ENCODE peak calls at places on chromosome 11, in six cellular contexts. One of them, this sample, is unnamed.
A peak's percentile ranks its signal among the peaks of the same experiment; 100 is the strongest.

GRCh38 chr11:34830035-34830434 is 86.1 kb downstream of the APIP start:
- DNase-seq in gastrocnemius medialis: no peak
- DNase-seq in NCI-H1930: no peak
- DNase-seq in stimulated activated CD8-positive, alpha-beta memory T cell treated with anti-CD3 and anti-CD28 coated beads, Interleukin-7, amount 100 ng/mL, for 1 hour: no peak
- DNase-seq in naive thymus-derived CD8-positive, alpha-beta T cell: no peak
- DNase-seq in T follicular helper cell: no peak
- DNase-seq in this sample: no peak

GRCh38 chr11:17988465-17988864 is 24.4 kb downstream of the SERGEF start:
- DNase-seq in gastrocnemius medialis: no peak
- DNase-seq in NCI-H1930: no peak
- DNase-seq in stimulated activated CD8-positive, alpha-beta memory T cell treated with anti-CD3 and anti-CD28 coated beads, Interleukin-7, amount 100 ng/mL, for 1 hour: no peak
- DNase-seq in naive thymus-derived CD8-positive, alpha-beta T cell: no peak
- DNase-seq in T follicular helper cell: no peak
- DNase-seq in this sample: no peak

GRCh38 chr11:79212711-79213110 is 228.1 kb downstream of the TENM4 start:
- DNase-seq in gastrocnemius medialis: no peak
- DNase-seq in NCI-H1930: no peak
- DNase-seq in stimulated activated CD8-positive, alpha-beta memory T cell treated with anti-CD3 and anti-CD28 coated beads, Interleukin-7, amount 100 ng/mL, for 1 hour: no peak
- DNase-seq in naive thymus-derived CD8-positive, alpha-beta T cell: no peak
- DNase-seq in T follicular helper cell: no peak
- DNase-seq in this sample: no peak

GRCh38 chr11:64341429-64341828 is 1.4 kb downstream of the CCDC88B start:
- DNase-seq in gastrocnemius medialis: no peak
- DNase-seq in NCI-H1930: no peak
- DNase-seq in stimulated activated CD8-positive, alpha-beta memory T cell treated with anti-CD3 and anti-CD28 coated beads, Interleukin-7, amount 100 ng/mL, for 1 hour: no peak
- DNase-seq in naive thymus-derived CD8-positive, alpha-beta T cell: no peak
- DNase-seq in T follicular helper cell: no peak
- DNase-seq in this sample: no peak

GRCh38 chr11:65648997-65649491 is 11.1 kb downstream of the SIPA1 start:
- DNase-seq in gastrocnemius medialis: no peak
- DNase-seq in NCI-H1930: no peak
- DNase-seq in stimulated activated CD8-positive, alpha-beta memory T cell treated with anti-CD3 and anti-CD28 coated beads, Interleukin-7, amount 100 ng/mL, for 1 hour: no peak
- DNase-seq in naive thymus-derived CD8-positive, alpha-beta T cell: no peak
- DNase-seq in T follicular helper cell: no peak
- DNase-seq in this sample: no peak

GRCh38 chr11:121613724-121614123 is 161.0 kb upstream of the SORL1-AS1 start:
- DNase-seq in gastrocnemius medialis: no peak
- DNase-seq in NCI-H1930: no peak
- DNase-seq in stimulated activated CD8-positive, alpha-beta memory T cell treated with anti-CD3 and anti-CD28 coated beads, Interleukin-7, amount 100 ng/mL, for 1 hour: no peak
- DNase-seq in naive thymus-derived CD8-positive, alpha-beta T cell: no peak
- DNase-seq in T follicular helper cell: no peak
- DNase-seq in this sample: no peak

GRCh38 chr11:132943325-132943736 is 589.0 kb downstream of the OPCML start:
- DNase-seq in gastrocnemius medialis: no peak
- DNase-seq in NCI-H1930: no peak
- DNase-seq in stimulated activated CD8-positive, alpha-beta memory T cell treated with anti-CD3 and anti-CD28 coated beads, Interleukin-7, amount 100 ng/mL, for 1 hour: no peak
- DNase-seq in naive thymus-derived CD8-positive, alpha-beta T cell: no peak
- DNase-seq in T follicular helper cell: no peak
- DNase-seq in this sample: no peak

GRCh38 chr11:17810736-17811135 is 76.2 kb downstream of the KCNC1 start:
- DNase-seq in gastrocnemius medialis: no peak
- DNase-seq in NCI-H1930: no peak
- DNase-seq in stimulated activated CD8-positive, alpha-beta memory T cell treated with anti-CD3 and anti-CD28 coated beads, Interleukin-7, amount 100 ng/mL, for 1 hour: no peak
- DNase-seq in naive thymus-derived CD8-positive, alpha-beta T cell: no peak
- DNase-seq in T follicular helper cell: no peak
- DNase-seq in this sample: no peak

GRCh38 chr11:107040447-107041444 is 22.5 kb upstream of the GUCY1A2 start:
- DNase-seq in gastrocnemius medialis: no peak
- DNase-seq in NCI-H1930: no peak
- DNase-seq in stimulated activated CD8-positive, alpha-beta memory T cell treated with anti-CD3 and anti-CD28 coated beads, Interleukin-7, amount 100 ng/mL, for 1 hour: no peak
- DNase-seq in naive thymus-derived CD8-positive, alpha-beta T cell: no peak
- DNase-seq in T follicular helper cell: no peak
- DNase-seq in this sample: no peak

GRCh38 chr11:35662649-35663407 is at the start of gene TRIM44:
- DNase-seq in gastrocnemius medialis: peak; percentile 84
- DNase-seq in NCI-H1930: peak; percentile 72
- DNase-seq in stimulated activated CD8-positive, alpha-beta memory T cell treated with anti-CD3 and anti-CD28 coated beads, Interleukin-7, amount 100 ng/mL, for 1 hour: peak; percentile 55
- DNase-seq in naive thymus-derived CD8-positive, alpha-beta T cell: peak; percentile 66
- DNase-seq in T follicular helper cell: peak; percentile 58
- DNase-seq in this sample: peak; percentile 20

GRCh38 chr11:17076517-17077239 is 789 bp downstream of the RPS13 start:
- DNase-seq in gastrocnemius medialis: no peak
- DNase-seq in NCI-H1930: no peak
- DNase-seq in stimulated activated CD8-positive, alpha-beta memory T cell treated with anti-CD3 and anti-CD28 coated beads, Interleukin-7, amount 100 ng/mL, for 1 hour: no peak
- DNase-seq in naive thymus-derived CD8-positive, alpha-beta T cell: no peak
- DNase-seq in T follicular helper cell: no peak
- DNase-seq in this sample: no peak

GRCh38 chr11:121091492-121092179 is 9.4 kb upstream of the TECTA start:
- DNase-seq in gastrocnemius medialis: no peak
- DNase-seq in NCI-H1930: no peak
- DNase-seq in stimulated activated CD8-positive, alpha-beta memory T cell treated with anti-CD3 and anti-CD28 coated beads, Interleukin-7, amount 100 ng/mL, for 1 hour: no peak
- DNase-seq in naive thymus-derived CD8-positive, alpha-beta T cell: no peak
- DNase-seq in T follicular helper cell: no peak
- DNase-seq in this sample: no peak

GRCh38 chr11:3181722-3182461 is 16.8 kb upstream of the OSBPL5 start:
- DNase-seq in gastrocnemius medialis: no peak
- DNase-seq in NCI-H1930: no peak
- DNase-seq in stimulated activated CD8-positive, alpha-beta memory T cell treated with anti-CD3 and anti-CD28 coated beads, Interleukin-7, amount 100 ng/mL, for 1 hour: no peak
- DNase-seq in naive thymus-derived CD8-positive, alpha-beta T cell: no peak
- DNase-seq in T follicular helper cell: no peak
- DNase-seq in this sample: no peak

GRCh38 chr11:9089061-9089460 is 2.3 kb downstream of the SCUBE2 start:
- DNase-seq in gastrocnemius medialis: no peak
- DNase-seq in NCI-H1930: no peak
- DNase-seq in stimulated activated CD8-positive, alpha-beta memory T cell treated with anti-CD3 and anti-CD28 coated beads, Interleukin-7, amount 100 ng/mL, for 1 hour: no peak
- DNase-seq in naive thymus-derived CD8-positive, alpha-beta T cell: no peak
- DNase-seq in T follicular helper cell: no peak
- DNase-seq in this sample: no peak

GRCh38 chr11:29312817-29313216 is 704.0 kb downstream of the KCNA4 start:
- DNase-seq in gastrocnemius medialis: no peak
- DNase-seq in NCI-H1930: no peak
- DNase-seq in stimulated activated CD8-positive, alpha-beta memory T cell treated with anti-CD3 and anti-CD28 coated beads, Interleukin-7, amount 100 ng/mL, for 1 hour: no peak
- DNase-seq in naive thymus-derived CD8-positive, alpha-beta T cell: no peak
- DNase-seq in T follicular helper cell: no peak
- DNase-seq in this sample: no peak

GRCh38 chr11:68036141-68036716 is 2.6 kb upstream of the TCIRG1 start:
- DNase-seq in gastrocnemius medialis: no peak
- DNase-seq in NCI-H1930: no peak
- DNase-seq in stimulated activated CD8-positive, alpha-beta memory T cell treated with anti-CD3 and anti-CD28 coated beads, Interleukin-7, amount 100 ng/mL, for 1 hour: no peak
- DNase-seq in naive thymus-derived CD8-positive, alpha-beta T cell: no peak
- DNase-seq in T follicular helper cell: no peak
- DNase-seq in this sample: no peak

GRCh38 chr11:41413843-41414242 is 45.6 kb downstream of the LRRC4C start:
- DNase-seq in gastrocnemius medialis: no peak
- DNase-seq in NCI-H1930: no peak
- DNase-seq in stimulated activated CD8-positive, alpha-beta memory T cell treated with anti-CD3 and anti-CD28 coated beads, Interleukin-7, amount 100 ng/mL, for 1 hour: no peak
- DNase-seq in naive thymus-derived CD8-positive, alpha-beta T cell: no peak
- DNase-seq in T follicular helper cell: no peak
- DNase-seq in this sample: no peak

GRCh38 chr11:75499423-75500305 is 26.1 kb downstream of the GDPD5 start:
- DNase-seq in gastrocnemius medialis: peak; percentile 81
- DNase-seq in NCI-H1930: no peak
- DNase-seq in stimulated activated CD8-positive, alpha-beta memory T cell treated with anti-CD3 and anti-CD28 coated beads, Interleukin-7, amount 100 ng/mL, for 1 hour: no peak
- DNase-seq in naive thymus-derived CD8-positive, alpha-beta T cell: no peak
- DNase-seq in T follicular helper cell: no peak
- DNase-seq in this sample: no peak

GRCh38 chr11:68470304-68470811 is 9.8 kb downstream of the PPP6R3 start:
- DNase-seq in gastrocnemius medialis: no peak
- DNase-seq in NCI-H1930: no peak
- DNase-seq in stimulated activated CD8-positive, alpha-beta memory T cell treated with anti-CD3 and anti-CD28 coated beads, Interleukin-7, amount 100 ng/mL, for 1 hour: no peak
- DNase-seq in naive thymus-derived CD8-positive, alpha-beta T cell: no peak
- DNase-seq in T follicular helper cell: no peak
- DNase-seq in this sample: no peak

GRCh38 chr11:33168605-33169240 is 7.4 kb upstream of the CSTF3 start:
- DNase-seq in gastrocnemius medialis: no peak
- DNase-seq in NCI-H1930: no peak
- DNase-seq in stimulated activated CD8-positive, alpha-beta memory T cell treated with anti-CD3 and anti-CD28 coated beads, Interleukin-7, amount 100 ng/mL, for 1 hour: no peak
- DNase-seq in naive thymus-derived CD8-positive, alpha-beta T cell: no peak
- DNase-seq in T follicular helper cell: no peak
- DNase-seq in this sample: no peak

GRCh38 chr11:118338637-118339061 is 3.9 kb downstream of the CD3D start:
- DNase-seq in gastrocnemius medialis: no peak
- DNase-seq in NCI-H1930: no peak
- DNase-seq in stimulated activated CD8-positive, alpha-beta memory T cell treated with anti-CD3 and anti-CD28 coated beads, Interleukin-7, amount 100 ng/mL, for 1 hour: peak; percentile 79
- DNase-seq in naive thymus-derived CD8-positive, alpha-beta T cell: peak; percentile 70
- DNase-seq in T follicular helper cell: peak; percentile 90
- DNase-seq in this sample: no peak

GRCh38 chr11:73473252-73473651 is 97.1 kb downstream of the RELT start:
- DNase-seq in gastrocnemius medialis: no peak
- DNase-seq in NCI-H1930: no peak
- DNase-seq in stimulated activated CD8-positive, alpha-beta memory T cell treated with anti-CD3 and anti-CD28 coated beads, Interleukin-7, amount 100 ng/mL, for 1 hour: no peak
- DNase-seq in naive thymus-derived CD8-positive, alpha-beta T cell: no peak
- DNase-seq in T follicular helper cell: no peak
- DNase-seq in this sample: no peak

GRCh38 chr11:16767137-16767536 is 28.7 kb downstream of the C11orf58 start:
- DNase-seq in gastrocnemius medialis: no peak
- DNase-seq in NCI-H1930: no peak
- DNase-seq in stimulated activated CD8-positive, alpha-beta memory T cell treated with anti-CD3 and anti-CD28 coated beads, Interleukin-7, amount 100 ng/mL, for 1 hour: no peak
- DNase-seq in naive thymus-derived CD8-positive, alpha-beta T cell: no peak
- DNase-seq in T follicular helper cell: no peak
- DNase-seq in this sample: no peak

GRCh38 chr11:7057641-7058040 is 31.2 kb upstream of the RBMXL2 start:
- DNase-seq in gastrocnemius medialis: no peak
- DNase-seq in NCI-H1930: no peak
- DNase-seq in stimulated activated CD8-positive, alpha-beta memory T cell treated with anti-CD3 and anti-CD28 coated beads, Interleukin-7, amount 100 ng/mL, for 1 hour: no peak
- DNase-seq in naive thymus-derived CD8-positive, alpha-beta T cell: no peak
- DNase-seq in T follicular helper cell: no peak
- DNase-seq in this sample: no peak

GRCh38 chr11:116933961-116934360 is 96.5 kb upstream of the APOA1 start:
- DNase-seq in gastrocnemius medialis: no peak
- DNase-seq in NCI-H1930: no peak
- DNase-seq in stimulated activated CD8-positive, alpha-beta memory T cell treated with anti-CD3 and anti-CD28 coated beads, Interleukin-7, amount 100 ng/mL, for 1 hour: no peak
- DNase-seq in naive thymus-derived CD8-positive, alpha-beta T cell: no peak
- DNase-seq in T follicular helper cell: no peak
- DNase-seq in this sample: no peak

GRCh38 chr11:66835762-66836405 is 7.4 kb upstream of the RCE1 start:
- DNase-seq in gastrocnemius medialis: no peak
- DNase-seq in NCI-H1930: no peak
- DNase-seq in stimulated activated CD8-positive, alpha-beta memory T cell treated with anti-CD3 and anti-CD28 coated beads, Interleukin-7, amount 100 ng/mL, for 1 hour: no peak
- DNase-seq in naive thymus-derived CD8-positive, alpha-beta T cell: no peak
- DNase-seq in T follicular helper cell: no peak
- DNase-seq in this sample: no peak

GRCh38 chr11:67282155-67282875 is 6.8 kb upstream of the ANKRD13D start:
- DNase-seq in gastrocnemius medialis: no peak
- DNase-seq in NCI-H1930: no peak
- DNase-seq in stimulated activated CD8-positive, alpha-beta memory T cell treated with anti-CD3 and anti-CD28 coated beads, Interleukin-7, amount 100 ng/mL, for 1 hour: no peak
- DNase-seq in naive thymus-derived CD8-positive, alpha-beta T cell: peak; percentile 4
- DNase-seq in T follicular helper cell: no peak
- DNase-seq in this sample: no peak

GRCh38 chr11:72523991-72524390 is 89.7 kb upstream of the CLPB start:
- DNase-seq in gastrocnemius medialis: no peak
- DNase-seq in NCI-H1930: no peak
- DNase-seq in stimulated activated CD8-positive, alpha-beta memory T cell treated with anti-CD3 and anti-CD28 coated beads, Interleukin-7, amount 100 ng/mL, for 1 hour: no peak
- DNase-seq in naive thymus-derived CD8-positive, alpha-beta T cell: no peak
- DNase-seq in T follicular helper cell: no peak
- DNase-seq in this sample: no peak

GRCh38 chr11:46315783-46316563 is 31.3 kb upstream of the DGKZ start:
- DNase-seq in gastrocnemius medialis: no peak
- DNase-seq in NCI-H1930: no peak
- DNase-seq in stimulated activated CD8-positive, alpha-beta memory T cell treated with anti-CD3 and anti-CD28 coated beads, Interleukin-7, amount 100 ng/mL, for 1 hour: no peak
- DNase-seq in naive thymus-derived CD8-positive, alpha-beta T cell: no peak
- DNase-seq in T follicular helper cell: no peak
- DNase-seq in this sample: no peak

GRCh38 chr11:72771507-72771906 is 19.3 kb upstream of the ARAP1 start:
- DNase-seq in gastrocnemius medialis: no peak
- DNase-seq in NCI-H1930: no peak
- DNase-seq in stimulated activated CD8-positive, alpha-beta memory T cell treated with anti-CD3 and anti-CD28 coated beads, Interleukin-7, amount 100 ng/mL, for 1 hour: no peak
- DNase-seq in naive thymus-derived CD8-positive, alpha-beta T cell: no peak
- DNase-seq in T follicular helper cell: no peak
- DNase-seq in this sample: no peak

GRCh38 chr11:35525501-35526175 is at the start of gene PAMR1:
- DNase-seq in gastrocnemius medialis: peak; percentile 25
- DNase-seq in NCI-H1930: no peak
- DNase-seq in stimulated activated CD8-positive, alpha-beta memory T cell treated with anti-CD3 and anti-CD28 coated beads, Interleukin-7, amount 100 ng/mL, for 1 hour: no peak
- DNase-seq in naive thymus-derived CD8-positive, alpha-beta T cell: no peak
- DNase-seq in T follicular helper cell: no peak
- DNase-seq in this sample: no peak

GRCh38 chr11:119666463-119667131 is 62.4 kb downstream of the NECTIN1 start:
- DNase-seq in gastrocnemius medialis: peak; percentile 61
- DNase-seq in NCI-H1930: peak; percentile 36
- DNase-seq in stimulated activated CD8-positive, alpha-beta memory T cell treated with anti-CD3 and anti-CD28 coated beads, Interleukin-7, amount 100 ng/mL, for 1 hour: peak; percentile 24
- DNase-seq in naive thymus-derived CD8-positive, alpha-beta T cell: peak; percentile 48
- DNase-seq in T follicular helper cell: peak; percentile 41
- DNase-seq in this sample: peak; percentile 37

GRCh38 chr11:4664791-4665190 is 21.0 kb downstream of the OR51E1 start:
- DNase-seq in gastrocnemius medialis: no peak
- DNase-seq in NCI-H1930: no peak
- DNase-seq in stimulated activated CD8-positive, alpha-beta memory T cell treated with anti-CD3 and anti-CD28 coated beads, Interleukin-7, amount 100 ng/mL, for 1 hour: no peak
- DNase-seq in naive thymus-derived CD8-positive, alpha-beta T cell: no peak
- DNase-seq in T follicular helper cell: no peak
- DNase-seq in this sample: no peak

GRCh38 chr11:33610903-33611302 is 89.7 kb downstream of the C11orf91 start:
- DNase-seq in gastrocnemius medialis: no peak
- DNase-seq in NCI-H1930: no peak
- DNase-seq in stimulated activated CD8-positive, alpha-beta memory T cell treated with anti-CD3 and anti-CD28 coated beads, Interleukin-7, amount 100 ng/mL, for 1 hour: no peak
- DNase-seq in naive thymus-derived CD8-positive, alpha-beta T cell: no peak
- DNase-seq in T follicular helper cell: no peak
- DNase-seq in this sample: no peak

GRCh38 chr11:11451501-11452005 is 98.5 kb upstream of the CSNK2A3 start:
- DNase-seq in gastrocnemius medialis: no peak
- DNase-seq in NCI-H1930: no peak
- DNase-seq in stimulated activated CD8-positive, alpha-beta memory T cell treated with anti-CD3 and anti-CD28 coated beads, Interleukin-7, amount 100 ng/mL, for 1 hour: no peak
- DNase-seq in naive thymus-derived CD8-positive, alpha-beta T cell: no peak
- DNase-seq in T follicular helper cell: no peak
- DNase-seq in this sample: no peak

GRCh38 chr11:9780929-9781328 is 117.1 kb downstream of the SWAP70 start:
- DNase-seq in gastrocnemius medialis: no peak
- DNase-seq in NCI-H1930: no peak
- DNase-seq in stimulated activated CD8-positive, alpha-beta memory T cell treated with anti-CD3 and anti-CD28 coated beads, Interleukin-7, amount 100 ng/mL, for 1 hour: no peak
- DNase-seq in naive thymus-derived CD8-positive, alpha-beta T cell: no peak
- DNase-seq in T follicular helper cell: no peak
- DNase-seq in this sample: no peak